ENCODE peak calls at places on chromosomes 2 and 18, in six cellular contexts. J is colonic mucosa, Y is A673, H is endodermal cell, S is ovary, D is transverse colon. K is an unnamed sample. For H3K4me1, the result is how much of the 10 kb centered on the place peaks cover.

GRCh38 chr2:85853499-85854165 is 35.2 kb downstream of the ST3GAL5 start:
- DNase-seq in D (no peak), H (no peak), S (no peak), Y (no peak), J (no peak), K (no peak)

GRCh38 chr2:171210864-171211431 is 50.3 kb upstream of the TLK1 start:
- DNase-seq in Y (no peak), D (no peak), H (no peak), S (no peak), J (no peak), K (no peak)

GRCh38 chr2:128557841-128558241 is 239.2 kb upstream of the HS6ST1 start:
- DNase-seq in J (no peak), D (no peak), S (no peak), Y (peak), H (no peak), K (no peak)

GRCh38 chr2:240793313-240794177 is 26.5 kb downstream of the KIF1A start:
- DNase-seq in H (no peak), Y (no peak), S (no peak), J (no peak), D (no peak), K (no peak)

GRCh38 chr18:66632771-66633170 is 28.9 kb upstream of the CDH19 start:
- DNase-seq in H (no peak), J (no peak), S (no peak), D (no peak), Y (no peak), K (no peak)

GRCh38 chr2:220619525-220620267 is 952.4 kb downstream of the EPHA4 start:
- DNase-seq in J (peak), D (no peak), H (no peak), Y (no peak), S (no peak), K (no peak)

GRCh38 chr2:180790891-180791290 is 189.5 kb upstream of the UBE2E3 start:
- DNase-seq in H (no peak), S (no peak), D (no peak), Y (no peak), J (no peak), K (no peak)

GRCh38 chr18:49892148-49892924 is 79.0 kb upstream of the ACAA2 start:
- DNase-seq in J (no peak), S (no peak), Y (no peak), H (no peak), D (no peak), K (no peak)

GRCh38 chr2:9990735-9991134 is 39.2 kb downstream of the GRHL1 start:
- DNase-seq in D (no peak), Y (peak), J (no peak), H (no peak), S (no peak), K (no peak)

GRCh38 chr18:63979409-63979908 is 9.6 kb downstream of the SERPINB8 start:
- DNase-seq in J (peak), H (peak), S (peak), Y (peak), D (peak), K (peak)

GRCh38 chr18:61503688-61504087 is 170.5 kb downstream of the CDH20 start:
- DNase-seq in J (no peak), S (no peak), Y (no peak), H (no peak), D (no peak), K (no peak)

GRCh38 chr2:182685552-182685951 is 30.5 kb upstream of the DNAJC10 start:
- DNase-seq in Y (no peak), J (no peak), D (no peak), H (no peak), S (no peak), K (no peak)

GRCh38 chr2:86298411-86299390 is 38.7 kb downstream of the REEP1 start:
- DNase-seq in H (peak), S (no peak), J (no peak), Y (no peak), D (no peak), K (no peak)

GRCh38 chr2:30583204-30583749 is 136.2 kb downstream of the LCLAT1 start:
- DNase-seq in H (no peak), S (no peak), J (no peak), Y (no peak), D (no peak), K (no peak)

GRCh38 chr2:56191617-56192016 is 7.8 kb downstream of the CCDC85A start:
- DNase-seq in D (no peak), Y (peak), S (no peak), H (peak), J (peak), K (no peak)

GRCh38 chr2:95207111-95207961 is at the start of gene ZNF892:
- DNase-seq in H (peak), J (peak), S (peak), D (peak), Y (peak), K (peak)

GRCh38 chr2:191552036-191552435 is 125.9 kb upstream of the NABP1 start:
- DNase-seq in Y (no peak), D (no peak), J (no peak), S (no peak), H (no peak), K (no peak)

GRCh38 chr2:109279243-109279860 is 150.3 kb downstream of the SH3RF3 start:
- DNase-seq in Y (no peak), D (no peak), S (no peak), J (no peak), H (peak), K (no peak)

GRCh38 chr18:67596003-67596402 is 79.5 kb upstream of the DSEL start:
- DNase-seq in J (no peak), D (no peak), S (no peak), Y (no peak), H (no peak), K (no peak)

GRCh38 chr18:55444496-55444895 is 143.5 kb downstream of the TCF4 start:
- DNase-seq in J (no peak), D (no peak), S (no peak), Y (no peak), H (no peak), K (no peak)

GRCh38 chr2:48315847-48316194 is 214.1 kb upstream of the STON1 start:
- DNase-seq in Y (peak), H (peak), S (no peak), D (peak), J (peak), K (no peak)

GRCh38 chr2:7269993-7270392 is 352.8 kb downstream of the RNF144A start:
- DNase-seq in S (no peak), D (no peak), Y (no peak), H (peak), J (no peak), K (no peak)

GRCh38 chr18:34219651-34220050 is 5.1 kb downstream of the NOL4 start:
- DNase-seq in J (no peak), S (no peak), D (no peak), H (no peak), Y (peak), K (no peak)

GRCh38 chr2:1775511-1776035 is 31.3 kb upstream of the PXDN start:
- DNase-seq in S (no peak), H (no peak), D (no peak), J (no peak), Y (no peak), K (no peak)

GRCh38 chr2:54879037-54879436 is 155.6 kb downstream of the EML6 start:
- DNase-seq in J (no peak), H (no peak), Y (no peak), D (no peak), S (no peak), K (no peak)

GRCh38 chr2:25334482-25334881 is 7.2 kb downstream of the DNMT3A start:
- DNase-seq in J (no peak), H (no peak), D (no peak), S (no peak), Y (no peak), K (no peak)

GRCh38 chr2:136932700-136933099 is 167.4 kb downstream of the THSD7B start:
- DNase-seq in S (no peak), H (peak), J (no peak), D (no peak), Y (peak), K (no peak)

GRCh38 chr2:105776560-105776928 is 31.8 kb downstream of the NCK2 start:
- DNase-seq in J (no peak), S (no peak), H (peak), Y (no peak), D (no peak), K (no peak)

GRCh38 chr2:238294046-238294392 is 5.6 kb upstream of the PER2 start:
- DNase-seq in J (no peak), H (no peak), S (no peak), Y (no peak), D (no peak), K (no peak)

GRCh38 chr18:42156266-42156665 is 201.2 kb downstream of the PIK3C3 start:
- DNase-seq in J (no peak), H (no peak), D (no peak), S (no peak), Y (no peak), K (no peak)

GRCh38 chr18:79644006-79644665 is 35.5 kb upstream of the CTDP1 start:
- DNase-seq in D (peak), Y (peak), H (peak), J (peak), S (peak), K (peak)

GRCh38 chr2:120958623-120959366 is 223.1 kb downstream of the GLI2 start:
- DNase-seq in J (peak), S (no peak), H (peak), Y (peak), D (no peak), K (no peak)

GRCh38 chr18:2891526-2892431 is 45.0 kb downstream of the EMILIN2 start:
- DNase-seq in H (no peak), D (no peak), Y (no peak), J (no peak), S (peak), K (no peak)

GRCh38 chr2:158741631-158742030 is 53.5 kb upstream of the DAPL1 start:
- DNase-seq in S (no peak), Y (no peak), J (no peak), D (no peak), H (no peak), K (no peak)

GRCh38 chr2:64108842-64109241 is 35.4 kb downstream of the PELI1 start:
- DNase-seq in J (no peak), H (no peak), D (peak), S (no peak), Y (no peak), K (no peak)

GRCh38 chr2:149166958-149167810 is 128.7 kb downstream of the LYPD6B start:
- DNase-seq in J (no peak), S (no peak), D (no peak), H (no peak), Y (no peak), K (no peak)

GRCh38 chr2:10267036-10267435 is 35.7 kb upstream of the HPCAL1 start:
- DNase-seq in S (no peak), D (peak), Y (no peak), J (no peak), H (no peak), K (no peak)

GRCh38 chr2:26268184-26268583 is 23.4 kb downstream of the HADHB start:
- DNase-seq in Y (no peak), D (no peak), H (no peak), S (no peak), J (no peak), K (no peak)

GRCh38 chr2:16624419-16624745 is 41.3 kb downstream of the CYRIA start:
- DNase-seq in S (no peak), Y (no peak), D (no peak), J (no peak), H (no peak), K (no peak)

GRCh38 chr18:31511098-31511497 is 13.1 kb downstream of the DSG2 start:
- DNase-seq in J (no peak), D (no peak), Y (no peak), S (no peak), H (no peak), K (no peak)
- H3K4me1 ChIP-seq in J (under half), D (under half), Y (under half), S (under half), H (under half), K (under half)

DNA sequence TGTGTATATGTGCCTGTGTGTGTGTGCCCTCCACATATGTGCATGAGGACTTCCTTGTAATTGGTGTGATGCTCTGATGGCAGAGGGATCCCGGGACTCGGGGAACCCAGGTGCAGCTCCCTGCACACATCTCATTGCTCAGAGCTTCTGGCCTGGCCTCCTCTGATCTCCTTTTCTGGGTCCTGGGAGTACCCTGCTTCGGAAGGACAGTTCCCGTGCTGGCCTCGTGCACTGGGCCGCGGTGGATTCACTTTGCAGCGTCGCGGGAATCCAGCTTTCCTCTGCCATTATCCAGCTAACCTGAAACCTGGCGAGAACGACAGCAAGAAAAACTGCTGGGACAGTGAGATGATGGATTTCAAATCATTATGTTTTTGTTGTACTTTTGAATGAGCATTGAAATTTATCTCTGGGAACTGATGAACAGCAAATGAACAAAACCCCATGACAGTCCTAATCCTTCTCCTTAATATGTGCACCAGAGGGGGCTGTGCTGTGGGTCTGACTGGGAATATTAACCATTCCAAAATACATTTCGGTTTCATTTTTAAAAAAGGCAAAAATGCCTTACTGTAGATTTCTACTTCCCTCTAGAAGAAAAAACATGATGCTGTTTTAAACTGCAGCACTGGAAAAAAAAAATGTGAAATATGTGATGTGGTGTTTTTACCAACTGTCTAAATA is 78.2 kb downstream of the PTGR3 start:
- DNase-seq in Y (no peak), H (peak), S (no peak), J (peak), D (no peak), K (no peak)
- TF ChIP-seq CTCF in Y (peak), H (no peak), S (no peak), J (no peak), D (no peak), K (no peak)

GRCh38 chr2:13660231-13660630 is 943.5 kb downstream of the TRIB2 start:
- DNase-seq in J (no peak), S (no peak), H (no peak), Y (no peak), D (no peak), K (no peak)

GRCh38 chr2:13650586-13651180 is 933.9 kb downstream of the TRIB2 start:
- DNase-seq in D (no peak), S (no peak), J (no peak), H (peak), Y (peak), K (no peak)

GRCh38 chr2:13651684-13652131 is 935.0 kb downstream of the TRIB2 start:
- DNase-seq in J (no peak), H (no peak), Y (no peak), S (no peak), D (no peak), K (no peak)

GRCh38 chr2:13652531-13653313 is 936.0 kb downstream of the TRIB2 start:
- DNase-seq in S (no peak), J (no peak), H (peak), Y (no peak), D (no peak), K (no peak)

GRCh38 chr2:13654416-13654815 is 937.7 kb downstream of the TRIB2 start:
- DNase-seq in H (no peak), D (no peak), J (no peak), S (no peak), Y (no peak), K (no peak)
- H3K4me3 ChIP-seq in H (no peak), D (no peak), J (no peak), S (no peak), Y (no peak), K (no peak)

GRCh38 chr18:47917923-47918610 is 12.4 kb downstream of the SMAD2 start:
- DNase-seq in D (no peak), H (peak), Y (no peak), S (no peak), J (no peak), K (no peak)
- H3K4me1 ChIP-seq in D (under half), H (under half), Y (under half), S (under half), J (under half), K (under half)

GRCh38 chr2:198791623-198792022 is 666.1 kb downstream of the SATB2 start:
- DNase-seq in D (no peak), Y (no peak), S (no peak), J (no peak), H (no peak), K (no peak)

GRCh38 chr2:198795419-198795818 is 662.3 kb downstream of the SATB2 start:
- DNase-seq in J (no peak), D (no peak), Y (no peak), H (no peak), S (no peak), K (no peak)
- TF ChIP-seq CTCF in J (no peak), D (no peak), Y (no peak), H (no peak), S (no peak), K (no peak)

DNA sequence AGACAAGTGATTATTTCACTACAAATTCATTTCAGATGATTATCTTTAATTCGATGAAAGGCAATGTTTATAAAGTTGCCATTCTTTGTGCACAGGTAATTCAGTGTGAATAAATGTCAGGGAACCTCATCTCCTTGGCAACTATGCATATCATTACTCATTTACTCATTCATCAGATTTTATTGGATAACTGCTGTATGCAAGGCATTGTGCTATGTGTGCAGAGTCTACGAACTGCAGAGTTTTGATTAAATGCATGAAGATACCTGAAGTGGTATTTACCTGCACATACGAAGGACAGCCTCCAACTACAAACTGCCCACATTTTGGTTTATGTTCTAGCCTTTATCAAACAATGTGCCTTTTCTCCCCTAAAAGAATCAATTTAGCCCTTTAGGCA is 3.5 kb downstream of the RND3 start:
- DNase-seq in D (no peak), H (no peak), Y (no peak), J (no peak), S (no peak), K (no peak)
- H3K4me3 ChIP-seq in D (no peak), H (no peak), Y (no peak), J (peak), S (no peak), K (no peak)